ENCODE peak calls at places on chromosomes 16 and 17, in six cellular contexts. H is H1, K is K562, N is HepG2, L is HCT116, J is GM12878. Y is an unnamed sample.

GRCh38 chr16:56789360-56789759 is 59.4 kb downstream of the NUP93 start:
- DNase-seq in J (no peak), K (peak; percentile 14), L (peak; percentile 55), H (no peak), N (peak; percentile 69), Y (no peak)

GRCh38 chr17:78617371-78618061 is 40.3 kb upstream of the DNAH17 start:
- DNase-seq in K (no peak), H (no peak), N (peak; percentile 21), L (no peak), J (no peak), Y (no peak)

GRCh38 chr17:40651939-40652338 is 4.3 kb upstream of the SMARCE1 start:
- DNase-seq in J (no peak), N (no peak), L (no peak), K (no peak), H (no peak), Y (no peak)

GRCh38 chr17:81966343-81967243 is 5.6 kb upstream of the NOTUM start:
- DNase-seq in K (no peak), L (no peak), J (no peak), H (peak; percentile 70), N (peak; percentile 89), Y (no peak)

GRCh38 chr17:18932360-18933055 is 19.5 kb upstream of the SLC5A10 start:
- DNase-seq in K (no peak), N (no peak), H (no peak), J (no peak), L (no peak), Y (no peak)

GRCh38 chr17:80481284-80482057 is 5.1 kb upstream of the NPTX1 start:
- DNase-seq in J (no peak), L (no peak), K (peak; percentile 82), N (no peak), H (no peak), Y (no peak)

GRCh38 chr16:85627835-85628556 is 14.9 kb downstream of the GSE1 start:
- DNase-seq in J (no peak), H (no peak), K (no peak), L (no peak), N (no peak), Y (no peak)

GRCh38 chr16:87201052-87201451 is 116.1 kb downstream of the C16orf95 start:
- DNase-seq in N (no peak), J (no peak), H (no peak), K (no peak), L (no peak), Y (no peak)

GRCh38 chr16:56771558-56772279 is 41.8 kb downstream of the NUP93 start:
- DNase-seq in H (no peak), K (no peak), L (no peak), J (no peak), N (no peak), Y (no peak)

GRCh38 chr17:7108981-7109380 is 5.6 kb downstream of the ASGR2 start:
- DNase-seq in J (no peak), N (no peak), L (no peak), K (no peak), H (no peak), Y (no peak)

GRCh38 chr17:66514227-66514806 is 211.9 kb downstream of the PRKCA start:
- DNase-seq in K (no peak), J (no peak), N (no peak), H (no peak), L (no peak), Y (no peak)

GRCh38 chr17:8788998-8789397 is 10.2 kb downstream of the MFSD6L start:
- DNase-seq in H (no peak), K (no peak), J (no peak), L (no peak), N (peak; percentile 54), Y (no peak)

GRCh38 chr17:58491510-58492045 is 3.4 kb upstream of the HSF5 start:
- DNase-seq in J (no peak), L (no peak), K (no peak), H (peak; percentile 11), N (no peak), Y (no peak)

GRCh38 chr17:58484600-58484999 is 3.6 kb downstream of the HSF5 start:
- DNase-seq in J (no peak), H (no peak), K (no peak), L (no peak), N (peak; percentile 50), Y (no peak)

GRCh38 chr17:58492238-58493121 is 4.3 kb upstream of the HSF5 start:
- DNase-seq in N (no peak), L (no peak), K (peak; percentile 80), H (peak; percentile 6), J (no peak), Y (no peak)

GRCh38 chr17:58488428-58488890 is 251 bp upstream of the HSF5 start:
- DNase-seq in K (no peak), J (no peak), N (no peak), H (peak; percentile 47), L (no peak), Y (no peak)

GRCh38 chr17:58487589-58488427 is at the start of gene HSF5:
- DNase-seq in J (no peak), K (no peak), H (peak; percentile 66), L (no peak), N (no peak), Y (no peak)
- TF ChIP-seq ZNF274 in J (no peak), K (no peak), H (no peak), L (no peak), N (no peak), Y (no peak)

DNA sequence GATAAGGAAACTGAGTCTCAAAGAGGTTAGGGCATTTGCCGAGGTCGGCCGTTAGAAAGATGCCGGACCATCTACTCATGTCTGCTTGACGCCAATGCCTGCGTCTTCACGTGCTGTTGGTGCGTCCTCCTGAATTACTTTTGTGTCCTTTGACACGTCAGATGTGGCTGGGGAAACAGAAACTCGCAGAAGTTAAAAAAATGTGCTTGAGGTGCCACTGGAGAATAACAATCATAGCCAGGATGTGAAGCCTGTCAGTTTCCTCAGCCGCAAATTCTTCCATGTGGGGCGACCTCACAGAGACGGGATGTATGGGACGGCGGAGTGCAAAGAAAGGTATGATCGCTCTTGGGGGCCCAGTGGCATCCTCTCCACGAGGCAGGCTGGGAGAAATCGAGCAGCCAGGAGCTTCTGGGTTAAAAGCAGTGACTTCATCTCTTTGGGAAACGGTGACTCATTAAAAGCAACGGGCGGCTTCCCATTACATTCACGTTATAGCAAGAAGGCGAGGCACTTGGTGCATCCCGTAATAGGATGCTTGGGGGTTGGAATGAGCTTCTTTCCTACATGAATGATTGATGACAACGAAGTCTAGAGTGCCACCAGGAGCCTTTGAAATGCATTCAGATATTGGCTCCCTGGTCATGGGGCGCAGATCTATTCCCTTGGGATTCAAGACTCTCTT is 67.8 kb downstream of the BMERB1 start:
- DNase-seq in L (peak; percentile 95), K (peak; percentile 45), N (peak; percentile 72), H (no peak), J (no peak), Y (no peak)
- H3K4me3 ChIP-seq in L (peak overlapping the region; percentile 41), K (no peak overlapping the region), N (no peak overlapping the region), H (no peak overlapping the region), J (no peak overlapping the region), Y (no peak overlapping the region)

GRCh38 chr16:59296888-59297287 is 562.8 kb upstream of the GOT2 start:
- DNase-seq in L (no peak), H (no peak), K (no peak), N (no peak), J (no peak), Y (no peak)
- H3K36me3 ChIP-seq in L (no peaks in the 10 kb centered on the region), H (no peaks in the 10 kb centered on the region), K (no peaks in the 10 kb centered on the region), N (no peaks in the 10 kb centered on the region), J (no peaks in the 10 kb centered on the region), Y (no peaks in the 10 kb centered on the region)

DNA sequence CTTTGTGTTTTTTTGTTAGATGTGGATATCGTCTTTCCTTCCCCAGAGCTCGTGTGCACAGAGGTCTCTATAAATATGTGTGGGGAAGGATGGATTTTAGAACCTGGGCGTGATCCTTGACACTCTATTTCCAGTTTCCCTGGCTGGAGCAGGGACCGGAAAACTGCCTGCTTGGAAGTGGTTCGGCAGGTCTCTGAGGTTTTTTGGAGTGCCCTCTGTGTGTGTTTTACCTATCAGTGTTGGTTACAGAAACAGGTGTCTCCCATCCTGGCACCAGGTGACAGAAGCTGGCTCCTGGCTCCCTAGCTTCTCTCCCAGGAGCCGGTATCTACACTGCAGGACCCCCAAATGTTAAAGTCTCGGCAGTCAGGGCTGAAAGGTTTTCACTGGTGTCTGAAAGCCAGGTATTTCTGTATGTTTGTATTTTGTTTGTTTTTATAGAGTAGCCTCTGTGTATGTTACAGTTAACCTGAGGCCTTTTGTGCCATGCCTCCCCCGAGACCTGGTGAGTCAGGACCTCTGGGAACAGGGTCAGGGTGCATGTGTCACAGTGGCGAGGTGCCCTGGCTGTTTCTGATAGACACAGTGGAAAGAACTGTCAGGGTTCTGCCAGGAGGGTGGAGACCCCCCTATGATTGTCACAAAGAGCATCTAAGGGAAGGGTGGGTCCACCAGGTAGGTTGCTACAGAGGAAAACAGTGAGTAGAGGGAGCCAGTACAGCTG is 31.3 kb downstream of the ZC3H18 start:
- DNase-seq in N (no peak), H (no peak), K (no peak), J (no peak), L (no peak), Y (no peak)
- TF ChIP-seq ZNF274 in N (no peak), H (no peak), K (no peak), J (no peak), L (no peak), Y (no peak)

Y was measured in NT2/D1.